ENCODE peak calls at places on chromosomes 12 and 14, in five cellular contexts. D is OCI-LY7, Z is GM23248, F is PC-9, C is hepatocyte. P is an unnamed sample.
A peak's percentile ranks its signal among the peaks of the same experiment; 100 is the strongest.

GRCh38 chr14:99282261-99283050 is 10.5 kb upstream of the BCL11B start:
- DNase-seq in C (no peak), F (no peak), D (no peak), Z (no peak), P (no peak)

GRCh38 chr12:34406228-34406995 is 384.1 kb downstream of the ALG10 start:
- DNase-seq in F (no peak), C (peak; percentile 2), Z (no peak), D (no peak), P (no peak)

GRCh38 chr14:80364274-80364673 is 153.0 kb upstream of the DIO2 start:
- DNase-seq in C (peak; percentile 20), F (no peak), Z (peak; percentile 35), D (peak; percentile 21), P (peak; percentile 73)

GRCh38 chr12:13044002-13044858 is at the start of gene FAM234B:
- DNase-seq in Z (peak; percentile 89), C (peak; percentile 80), D (peak; percentile 71), F (no peak), P (peak; percentile 82)

GRCh38 chr12:44184499-44185206 is 348.8 kb downstream of the TMEM117 start:
- DNase-seq in Z (no peak), C (no peak), D (no peak), F (no peak), P (no peak)

GRCh38 chr14:106417224-106418049 is 891.1 kb downstream of the TMEM121 start:
- DNase-seq in Z (peak; percentile 14), D (peak; percentile 82), F (no peak), C (peak; percentile 8), P (peak; percentile 87)

GRCh38 chr12:125470838-125471775 is 405.9 kb downstream of the AACS start:
- DNase-seq in F (no peak), Z (no peak), C (peak; percentile 17), D (no peak), P (no peak)

GRCh38 chr12:130186101-130186465 is 23.8 kb downstream of the FZD10 start:
- DNase-seq in Z (no peak), F (no peak), D (no peak), C (no peak), P (no peak)

GRCh38 chr14:73807439-73807838 is 44.2 kb upstream of the PTGR2 start:
- DNase-seq in D (no peak), Z (no peak), F (no peak), C (no peak), P (no peak)

GRCh38 chr12:51520576-51521325 is 70.3 kb upstream of the SCN8A start:
- DNase-seq in F (no peak), Z (no peak), C (no peak), D (no peak), P (no peak)

GRCh38 chr14:78154827-78155226 is 15.3 kb upstream of the NRXN3 start:
- DNase-seq in C (no peak), F (no peak), Z (no peak), D (no peak), P (peak; percentile 50)

GRCh38 chr12:53325539-53326061 is 4.2 kb upstream of the AAAS start:
- DNase-seq in D (peak; percentile 39), F (no peak), C (no peak), Z (peak; percentile 66), P (peak; percentile 49)

GRCh38 chr12:91704446-91704845 is 441.2 kb downstream of the BTG1 start:
- DNase-seq in F (no peak), C (no peak), Z (peak; percentile 13), D (no peak), P (no peak)

GRCh38 chr14:103521438-103521961 is 1.1 kb downstream of the CKB start:
- DNase-seq in Z (peak; percentile 40), C (no peak), D (no peak), F (no peak), P (no peak)

GRCh38 chr12:50050410-50051280 is 6.8 kb upstream of the ASIC1 start:
- DNase-seq in C (peak; percentile 76), D (no peak), F (no peak), Z (peak; percentile 75), P (no peak)

GRCh38 chr14:43687866-43688265 is 819.2 kb downstream of the FSCB start:
- DNase-seq in C (peak; percentile 30), Z (peak; percentile 57), F (peak; percentile 43), D (no peak), P (no peak)

GRCh38 chr12:25386823-25387134 is 136.1 kb upstream of the KRAS start:
- DNase-seq in Z (no peak), C (no peak), D (peak; percentile 8), F (no peak), P (no peak)

GRCh38 chr14:29868000-29868399 is 59.6 kb downstream of the PRKD1 start:
- DNase-seq in Z (peak; percentile 18), D (no peak), C (no peak), F (no peak), P (no peak)

GRCh38 chr12:4943067-4943937 is 33.6 kb downstream of the KCNA1 start:
- DNase-seq in Z (no peak), F (no peak), D (no peak), C (no peak), P (no peak)

GRCh38 chr14:71749613-71750238 is 182.5 kb upstream of the RGS6 start:
- DNase-seq in F (no peak), D (peak; percentile 7), Z (no peak), C (no peak), P (no peak)

GRCh38 chr14:25220514-25220913 is 170.6 kb upstream of the STXBP6 start:
- DNase-seq in Z (no peak), C (no peak), D (no peak), F (no peak), P (no peak)

GRCh38 chr12:42525444-42525843 is 64.1 kb downstream of the PRICKLE1 start:
- DNase-seq in C (no peak), Z (no peak), F (no peak), D (no peak), P (no peak)

GRCh38 chr12:117045998-117046374 is 53.2 kb downstream of the TESC start:
- DNase-seq in C (peak; percentile 61), D (peak; percentile 26), F (no peak), Z (no peak), P (peak; percentile 76)

GRCh38 chr14:99300190-99300589 is 28.2 kb upstream of the BCL11B start:
- DNase-seq in D (no peak), F (no peak), Z (no peak), C (no peak), P (no peak)

GRCh38 chr12:113189361-113189760 is 3.8 kb downstream of the RITA1 start:
- DNase-seq in C (no peak), Z (no peak), F (peak; percentile 80), D (no peak), P (no peak)

GRCh38 chr12:47276253-47277070 is 196.7 kb upstream of the AMIGO2 start:
- DNase-seq in Z (peak; percentile 52), D (peak; percentile 79), C (peak; percentile 53), F (peak; percentile 80), P (peak; percentile 61)

GRCh38 chr14:74048291-74048690 is 29.1 kb downstream of the BBOF1 start:
- DNase-seq in Z (peak; percentile 23), D (peak; percentile 21), C (peak; percentile 6), F (peak; percentile 66), P (no peak)

GRCh38 chr12:103958621-103959020 is 7.1 kb upstream of the TDG start:
- DNase-seq in D (no peak), Z (peak; percentile 23), C (no peak), F (no peak), P (no peak)

GRCh38 chr14:27688823-27689444 is 1077.7 kb upstream of the FOXG1 start:
- DNase-seq in C (no peak), Z (no peak), F (no peak), D (no peak), P (no peak)

DNA sequence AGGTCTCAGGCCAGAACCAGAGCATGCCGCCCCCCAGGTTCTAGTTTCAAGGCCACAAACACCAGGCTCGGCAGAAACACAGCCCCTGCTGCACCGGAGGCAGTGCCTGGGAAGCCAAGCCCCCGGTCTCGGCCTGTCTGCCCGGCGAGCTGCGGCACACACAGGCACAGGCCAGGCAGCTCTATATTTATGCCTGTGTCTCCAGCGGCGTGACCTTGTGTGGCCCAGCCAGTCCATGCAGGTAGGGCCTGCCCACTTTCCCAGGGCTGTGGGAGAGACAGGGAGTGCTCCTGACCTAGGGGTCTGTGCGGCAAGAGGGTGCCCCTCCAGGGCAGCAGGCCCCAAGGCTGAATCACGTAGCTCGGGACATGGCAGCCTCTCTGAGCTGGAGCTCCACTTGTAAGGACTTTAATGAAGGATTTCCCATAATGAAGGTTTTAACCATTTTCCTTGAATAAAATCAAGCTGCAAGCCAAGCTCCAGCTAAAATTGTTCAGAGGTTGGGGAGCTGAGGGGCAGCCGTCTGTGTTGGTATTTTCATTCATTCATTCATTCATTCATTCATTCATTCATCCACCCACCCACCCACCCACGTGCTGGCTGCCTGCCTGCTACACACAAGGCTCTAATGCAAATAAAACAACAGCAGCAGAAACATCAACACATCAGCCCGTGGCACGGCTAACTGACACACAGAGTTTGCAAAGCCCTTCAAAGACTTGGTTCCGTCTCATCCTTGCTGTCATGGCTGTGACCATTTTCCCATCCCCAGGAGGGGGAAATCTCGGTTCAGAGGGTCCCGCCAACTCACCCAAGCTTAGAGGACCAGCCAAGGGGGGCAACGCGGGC is 92.0 kb downstream of the RFLNA start:
- DNase-seq in Z (peak; percentile 66), C (no peak), D (no peak), F (no peak), P (no peak)
- H4K20me1 ChIP-seq in Z (no peaks in the 10 kb centered on the region), C (peaks cover 20% of the 10 kb centered on the region), D (no peaks in the 10 kb centered on the region), F (peaks cover 15% of the 10 kb centered on the region), P (no peaks in the 10 kb centered on the region)

DNA sequence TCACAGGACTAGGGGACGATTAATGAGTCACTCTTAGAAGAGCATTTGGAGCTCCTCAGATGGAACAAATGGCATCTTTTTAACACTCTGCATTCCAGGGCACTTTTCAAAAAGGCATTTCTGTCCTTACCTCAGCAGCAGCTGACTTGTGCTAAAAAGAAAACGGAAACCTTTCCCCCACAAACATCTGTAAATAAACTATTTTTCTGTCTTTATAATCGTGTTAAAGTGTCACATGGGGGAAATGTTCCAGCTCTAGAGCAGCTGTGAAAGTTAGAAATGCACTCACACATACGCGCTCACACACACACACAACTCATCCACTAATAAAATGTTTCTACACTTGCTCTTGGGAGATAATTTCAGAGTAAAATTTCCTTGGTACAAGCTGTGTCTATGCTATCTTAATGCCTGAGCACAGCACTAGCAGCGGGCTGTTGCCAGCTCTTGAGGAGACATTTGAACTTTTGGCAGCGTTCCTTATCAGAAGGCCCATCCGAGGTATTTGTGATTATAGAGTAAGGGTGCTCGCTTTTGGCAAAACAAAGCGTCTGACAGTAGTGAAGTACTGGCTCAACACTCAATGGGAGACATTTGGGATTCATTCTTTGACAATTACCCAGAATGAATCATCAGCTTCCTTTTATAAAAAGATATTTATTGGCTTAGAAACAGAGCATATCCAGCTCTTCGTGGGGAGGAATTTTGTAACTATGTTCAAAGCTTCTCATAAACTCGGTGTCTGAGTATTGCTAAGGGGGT is 141.4 kb downstream of the PLXNC1 start:
- DNase-seq in C (no peak), Z (peak; percentile 80), D (no peak), F (no peak), P (no peak)
- H3K4me2 ChIP-seq in C (no peak overlapping the region), Z (peak overlapping the region; percentile 74), D (no peak overlapping the region), F (no peak overlapping the region), P (no peak overlapping the region)

GRCh38 chr14:93009471-93010117 is 86.6 kb downstream of the CHGA start:
- DNase-seq in D (no peak), Z (peak; percentile 80), F (no peak), C (no peak), P (no peak)
- H4K20me1 ChIP-seq in D (no peaks in the 10 kb centered on the region), Z (no peaks in the 10 kb centered on the region), F (peaks cover 7% of the 10 kb centered on the region), C (peaks cover 22% of the 10 kb centered on the region), P (peaks cover 36% of the 10 kb centered on the region)

DNA sequence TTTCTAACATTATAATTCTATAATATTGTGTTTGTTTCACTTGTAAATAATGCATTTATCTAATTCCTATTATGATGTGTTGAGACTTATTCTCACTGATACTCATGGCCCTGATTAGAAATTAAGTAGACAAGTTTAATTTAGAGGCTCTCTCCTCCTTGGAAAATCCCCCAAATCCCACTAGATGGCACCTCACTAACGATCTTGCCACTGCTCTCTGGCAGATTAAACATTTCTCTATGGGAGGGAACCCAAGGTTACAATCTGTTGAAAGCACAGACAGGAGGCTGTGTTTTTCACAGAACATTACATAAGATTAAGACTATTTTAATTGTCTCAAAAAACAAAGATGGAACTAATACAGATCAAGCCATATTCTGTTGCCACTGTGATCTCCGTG is 318.7 kb downstream of the LRFN5 start:
- DNase-seq in D (no peak), F (no peak), Z (peak; percentile 36), C (peak; percentile 39), P (peak; percentile 89)
- H3K4me2 ChIP-seq in D (no peak overlapping the region), F (no peak overlapping the region), Z (no peak overlapping the region), C (no peak overlapping the region), P (peak overlapping the region; percentile 34)

P was measured in Karpas-422.